ENCODE peak calls at places on chromosome 2, in four cellular contexts. P, M, G and Q are unnamed samples.

GRCh38 chr2:59664946-59665345 is 888.5 kb downstream of the BCL11A start:
- DNase-seq in M (no peak), G (no peak), P (no peak), Q (no peak)

GRCh38 chr2:47626664-47627063 is 156.3 kb upstream of the MSH6 start:
- DNase-seq in P (no peak), G (no peak), M (no peak), Q (no peak)

GRCh38 chr2:99389946-99390345 is 52.8 kb downstream of the EIF5B start:
- DNase-seq in P (no peak), G (no peak), M (no peak), Q (no peak)

GRCh38 chr2:8176837-8177236 is 505.0 kb upstream of the ID2 start:
- DNase-seq in G (no peak), M (no peak), P (no peak), Q (no peak)

GRCh38 chr2:213016984-213017351 is 134.4 kb downstream of the IKZF2 start:
- DNase-seq in M (no peak), P (no peak), G (peak; percentile 43), Q (no peak)

GRCh38 chr2:120568975-120569268 is 166.7 kb upstream of the GLI2 start:
- DNase-seq in G (no peak), M (no peak), P (no peak), Q (no peak)

GRCh38 chr2:240369725-240370585 is 65.5 kb upstream of the GPC1 start:
- DNase-seq in M (peak; percentile 77), G (peak; percentile 78), P (peak; percentile 48), Q (peak; percentile 39)

GRCh38 chr2:233428008-233428407 is 73.7 kb downstream of the DGKD start:
- DNase-seq in G (no peak), P (no peak), M (no peak), Q (no peak)

GRCh38 chr2:96842600-96842999 is 1.2 kb downstream of the ANKRD23 start:
- DNase-seq in M (no peak), G (no peak), P (no peak), Q (no peak)

GRCh38 chr2:230472619-230473018 is 56.6 kb downstream of the SP100 start:
- DNase-seq in M (no peak), P (no peak), G (peak; percentile 43), Q (no peak)

GRCh38 chr2:24652265-24653232 is 140.6 kb downstream of the PTRHD1 start:
- DNase-seq in G (no peak), P (no peak), M (no peak), Q (no peak)